ENCODE peak calls at places on chromosomes 1 and 21, in four cellular contexts. U is PC-9, R is HL-60, C is astrocyte of the spinal cord. L is an unnamed sample.

GRCh38 chr1:39608906-39609305 is 30.5 kb downstream of the HEYL start:
- DNase-seq in U (no peak), R (no peak), C (no peak), L (no peak)

GRCh38 chr1:207097871-207098324 is 6.1 kb upstream of the C4BPA start:
- DNase-seq in U (peak; percentile 70), R (no peak), C (no peak), L (no peak)

GRCh38 chr1:53957231-53957818 is 11.2 kb downstream of the LRRC42 start:
- DNase-seq in U (peak; percentile 88), R (no peak), C (peak; percentile 29), L (no peak)

GRCh38 chr21:45020629-45021427 is 53.6 kb upstream of the ADARB1 start:
- DNase-seq in U (no peak), R (no peak), C (no peak), L (no peak)

GRCh38 chr1:232463226-232463625 is 166.7 kb downstream of the SIPA1L2 start:
- DNase-seq in U (no peak), R (no peak), C (peak; percentile 45), L (no peak)

GRCh38 chr1:200096774-200097173 is 69.3 kb downstream of the NR5A2 start:
- DNase-seq in U (no peak), R (no peak), C (no peak), L (no peak)

GRCh38 chr1:216057947-216058346 is 365.3 kb downstream of the USH2A start:
- DNase-seq in U (no peak), R (no peak), C (no peak), L (no peak)

GRCh38 chr1:205440476-205441317 is 15.1 kb downstream of the BLACAT1 start:
- DNase-seq in U (no peak), R (peak; percentile 38), C (peak; percentile 26), L (peak; percentile 41)

GRCh38 chr1:17308593-17308992 is 596 bp downstream of the PADI4 start:
- DNase-seq in U (no peak), R (peak; percentile 90), C (no peak), L (no peak)

GRCh38 chr1:167518331-167518700 is at the start of gene CD247:
- DNase-seq in U (no peak), R (no peak), C (no peak), L (no peak)

GRCh38 chr1:109653286-109653685 is 2.6 kb upstream of the GSTM4 start:
- DNase-seq in U (peak; percentile 79), R (no peak), C (no peak), L (no peak)

GRCh38 chr1:195345149-195345548 is 1263.1 kb downstream of the KCNT2 start:
- DNase-seq in U (no peak), R (no peak), C (no peak), L (no peak)

GRCh38 chr1:18949689-18950414 is 6.6 kb downstream of the IFFO2 start:
- DNase-seq in U (no peak), R (no peak), C (peak; percentile 50), L (no peak)

GRCh38 chr1:31712041-31712440 is 8.2 kb upstream of the COL16A1 start:
- DNase-seq in U (no peak), R (no peak), C (peak; percentile 85), L (no peak)

GRCh38 chr21:37165606-37166005 is 92.6 kb downstream of the TTC3 start:
- DNase-seq in U (no peak), R (no peak), C (no peak), L (no peak)

GRCh38 chr1:205938682-205939081 is 4.6 kb downstream of the SLC26A9 start:
- DNase-seq in U (no peak), R (no peak), C (no peak), L (no peak)

GRCh38 chr1:95124342-95124741 is 7.2 kb downstream of the TLCD4 start:
- DNase-seq in U (no peak), R (no peak), C (no peak), L (no peak)

GRCh38 chr1:116717318-116717717 is 36.9 kb upstream of the CD2 start:
- DNase-seq in U (no peak), R (no peak), C (no peak), L (no peak)

GRCh38 chr1:56547977-56548376 is 31.4 kb downstream of the PLPP3 start:
- DNase-seq in U (peak; percentile 83), R (no peak), C (no peak), L (no peak)

GRCh38 chr1:20114021-20114648 is 5.2 kb downstream of the PLA2G2D start:
- DNase-seq in U (no peak), R (no peak), C (no peak), L (no peak)

GRCh38 chr1:56644064-56644940 is 812 bp upstream of the PRKAA2 start:
- DNase-seq in U (no peak), R (no peak), C (peak; percentile 19), L (no peak)

GRCh38 chr21:41764558-41765392 is 2.1 kb downstream of the RIPK4 start:
- DNase-seq in U (no peak), R (no peak), C (no peak), L (no peak)

GRCh38 chr1:212814989-212815388 is 23.3 kb downstream of the TATDN3 start:
- DNase-seq in U (no peak), R (no peak), C (no peak), L (no peak)

GRCh38 chr1:224707849-224708725 is 92.0 kb downstream of the CNIH3 start:
- DNase-seq in U (no peak), R (no peak), C (peak; percentile 75), L (no peak)

GRCh38 chr1:29806646-29807319 is 570.5 kb downstream of the PTPRU start:
- DNase-seq in U (no peak), R (no peak), C (no peak), L (no peak)

GRCh38 chr1:222815367-222815765 is 527 bp downstream of the DISP1 start:
- DNase-seq in U (peak; percentile 42), R (no peak), C (no peak), L (no peak)

GRCh38 chr1:218587890-218588289 is 242.8 kb downstream of the TGFB2 start:
- DNase-seq in U (no peak), R (no peak), C (no peak), L (no peak)

GRCh38 chr1:35959304-35959703 is 28.4 kb downstream of the AGO3 start:
- DNase-seq in U (no peak), R (no peak), C (no peak), L (no peak)

GRCh38 chr21:45366476-45366875 is 38.5 kb upstream of the COL18A1 start:
- DNase-seq in U (no peak), R (no peak), C (no peak), L (no peak)

GRCh38 chr1:166603296-166603695 is 236.0 kb upstream of the POGK start:
- DNase-seq in U (peak; percentile 96), R (no peak), C (no peak), L (no peak)

GRCh38 chr1:185996211-185996610 is 262.0 kb downstream of the HMCN1 start:
- DNase-seq in U (no peak), R (no peak), C (peak; percentile 79), L (no peak)

GRCh38 chr1:186002426-186002825 is 268.2 kb downstream of the HMCN1 start:
- DNase-seq in U (no peak), R (no peak), C (no peak), L (no peak)

DNA sequence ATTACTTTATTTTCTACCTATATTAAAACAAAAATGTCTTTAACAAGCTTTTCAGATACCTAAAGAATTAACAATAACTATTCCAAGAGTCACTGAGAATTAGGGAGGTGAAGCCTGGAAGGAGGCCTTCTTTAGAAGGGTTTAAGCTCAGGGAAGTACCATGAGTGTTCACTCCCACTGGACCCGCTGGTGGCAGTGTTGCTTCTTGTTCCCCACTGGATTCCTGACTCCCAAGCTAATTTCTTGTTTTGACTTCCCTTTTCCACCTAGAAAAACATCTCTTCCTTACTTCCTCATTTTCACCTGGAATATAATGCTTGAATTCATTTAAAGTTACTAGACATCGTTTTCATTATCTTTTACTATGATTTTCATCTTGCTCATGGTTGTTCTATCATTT is 264.2 kb downstream of the HMCN1 start:
- DNase-seq in U (no peak), R (no peak), C (no peak), L (no peak)
- TF ChIP-seq CTCF in U (no peak), R (no peak), C (no peak), L (no peak)

GRCh38 chr1:92804721-92805169 is 19.8 kb upstream of the EVI5 start:
- DNase-seq in U (peak; percentile 94), R (no peak), C (peak; percentile 89), L (no peak)

GRCh38 chr1:92808353-92808752 is 23.4 kb upstream of the EVI5 start:
- DNase-seq in U (peak; percentile 69), R (no peak), C (no peak), L (no peak)

GRCh38 chr1:92803140-92803887 is 18.4 kb upstream of the EVI5 start:
- DNase-seq in U (no peak), R (no peak), C (no peak), L (no peak)

GRCh38 chr1:92805216-92805615 is 20.3 kb upstream of the EVI5 start:
- DNase-seq in U (no peak), R (no peak), C (no peak), L (no peak)
- TF ChIP-seq CTCF in U (no peak), R (no peak), C (no peak), L (no peak)

GRCh38 chr1:14925336-14926136 is 228.0 kb upstream of the TMEM51 start:
- DNase-seq in U (no peak), R (no peak), C (no peak), L (no peak)
- TF ChIP-seq CTCF in U (no peak), R (no peak), C (peak; percentile 3), L (no peak)

DNA sequence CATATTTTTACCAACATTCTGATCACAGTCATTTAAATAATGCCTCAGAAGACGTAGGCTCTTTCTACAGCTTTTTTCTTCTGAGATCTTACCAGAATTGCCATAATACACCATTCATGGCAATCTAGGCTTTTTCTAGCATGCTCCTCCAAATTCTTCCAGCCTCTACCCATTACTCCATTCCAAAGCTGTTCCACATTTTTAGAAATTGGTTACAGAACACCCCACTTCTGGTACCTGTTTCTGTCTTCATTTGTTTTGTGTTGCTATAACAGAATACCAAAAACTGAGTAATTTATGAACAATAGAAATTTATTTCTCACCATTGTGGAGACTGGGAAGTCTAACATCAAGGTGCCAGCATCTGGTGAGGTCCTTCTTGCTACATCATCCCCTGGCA is 385.4 kb downstream of the BRINP2 start:
- DNase-seq in U (no peak), R (no peak), C (no peak), L (no peak)
- TF ChIP-seq CTCF in U (no peak), R (no peak), C (no peak), L (no peak)

L was measured in activated B cell treated with CpG ODN at 0.5 μM for 24 hours.